ENCODE peak calls at places on chromosomes 2 and 18, in five cellular contexts. Q is astrocyte, E is AG04450, S is endothelial cell of umbilical vein, G is colonic mucosa. D is an unnamed sample.

GRCh38 chr2:120769076-120769786 is 33.6 kb downstream of the GLI2 start:
- DNase-seq in G (no peak), S (no peak), E (no peak), Q (no peak), D (no peak)

GRCh38 chr2:71700880-71701397 is 247.6 kb downstream of the DYSF start:
- DNase-seq in S (no peak), G (no peak), Q (peak; percentile 28), E (no peak), D (no peak)

GRCh38 chr2:221771297-221771696 is 199.2 kb upstream of the EPHA4 start:
- DNase-seq in G (no peak), S (no peak), E (no peak), Q (no peak), D (no peak)

GRCh38 chr2:222941510-222942032 is 80.7 kb downstream of the ACSL3 start:
- DNase-seq in Q (peak; percentile 39), S (no peak), G (no peak), E (no peak), D (no peak)

GRCh38 chr18:10797882-10798281 is 272.1 kb downstream of the NAPG start:
- DNase-seq in G (no peak), S (no peak), Q (no peak), E (no peak), D (no peak)

GRCh38 chr18:2969695-2970094 is 43.2 kb downstream of the LPIN2 start:
- DNase-seq in E (no peak), G (no peak), Q (no peak), S (no peak), D (no peak)

GRCh38 chr2:104654813-104655212 is 199.1 kb upstream of the POU3F3 start:
- DNase-seq in G (no peak), E (no peak), Q (no peak), S (no peak), D (no peak)

GRCh38 chr18:79531386-79531785 is 135.7 kb downstream of the NFATC1 start:
- DNase-seq in S (no peak), G (no peak), Q (no peak), E (no peak), D (no peak)

GRCh38 chr2:217054791-217055190 is 194.9 kb upstream of the TNP1 start:
- DNase-seq in Q (peak; percentile 49), G (no peak), S (peak; percentile 63), E (no peak), D (no peak)

GRCh38 chr2:1727101-1727771 is 17.1 kb downstream of the PXDN start:
- DNase-seq in G (peak; percentile 17), S (no peak), Q (no peak), E (no peak), D (no peak)

GRCh38 chr18:49609416-49610284 is 47.8 kb downstream of the LIPG start:
- DNase-seq in G (peak; percentile 4), S (no peak), Q (peak; percentile 68), E (no peak), D (no peak)

GRCh38 chr18:68509902-68510301 is 205.0 kb downstream of the TMX3 start:
- DNase-seq in Q (no peak), G (no peak), S (no peak), E (no peak), D (no peak)

GRCh38 chr2:141271346-141271745 is 859.5 kb downstream of the LRP1B start:
- DNase-seq in Q (no peak), G (no peak), E (no peak), S (no peak), D (no peak)

GRCh38 chr2:23843051-23843976 is 83.6 kb downstream of the ATAD2B start:
- DNase-seq in Q (peak; percentile 79), S (no peak), G (peak; percentile 44), E (no peak), D (peak; percentile 70)

GRCh38 chr2:120398961-120399888 is 53.3 kb downstream of the INHBB start:
- DNase-seq in G (no peak), E (no peak), Q (no peak), S (no peak), D (peak; percentile 29)

GRCh38 chr18:57915241-57915640 is 112.1 kb upstream of the ATP8B1 start:
- DNase-seq in S (no peak), E (peak; percentile 75), Q (peak; percentile 22), G (no peak), D (no peak)

GRCh38 chr2:39642054-39642742 is 23.5 kb upstream of the TMEM178A start:
- DNase-seq in G (no peak), Q (peak; percentile 93), S (peak; percentile 61), E (peak; percentile 57), D (peak; percentile 37)

GRCh38 chr2:33064349-33064801 is 117.6 kb downstream of the LTBP1 start:
- DNase-seq in E (no peak), G (no peak), S (peak; percentile 84), Q (peak; percentile 37), D (no peak)

GRCh38 chr2:98743835-98744234 is 12.9 kb upstream of the MGAT4A start:
- DNase-seq in E (no peak), S (peak; percentile 18), Q (no peak), G (peak; percentile 59), D (no peak)

GRCh38 chr2:84449711-84450110 is 9.4 kb downstream of the SUCLG1 start:
- DNase-seq in S (no peak), Q (no peak), E (no peak), G (no peak), D (no peak)

GRCh38 chr18:9925369-9925768 is 11.6 kb downstream of the VAPA start:
- DNase-seq in S (peak; percentile 59), G (no peak), Q (peak; percentile 55), E (no peak), D (no peak)

GRCh38 chr2:70851704-70852103 is 16.1 kb upstream of the CD207 start:
- DNase-seq in G (no peak), E (no peak), Q (no peak), S (no peak), D (no peak)

GRCh38 chr2:11305958-11306357 is 38.5 kb downstream of the ROCK2 start:
- DNase-seq in E (peak; percentile 54), G (no peak), S (no peak), Q (peak; percentile 90), D (no peak)

GRCh38 chr18:76667603-76668002 is 154.8 kb upstream of the ZNF236 start:
- DNase-seq in S (no peak), G (no peak), Q (no peak), E (no peak), D (no peak)

GRCh38 chr2:127142663-127143630 is 36.0 kb upstream of the BIN1 start:
- DNase-seq in G (no peak), S (no peak), E (no peak), Q (no peak), D (no peak)

GRCh38 chr18:23225518-23225917 is 90.2 kb downstream of the CABLES1 start:
- DNase-seq in E (peak; percentile 97), Q (peak; percentile 98), S (peak; percentile 75), G (no peak), D (peak; percentile 25)

GRCh38 chr18:74013955-74014354 is 133.7 kb downstream of the FBXO15 start:
- DNase-seq in Q (peak; percentile 87), G (no peak), S (no peak), E (peak; percentile 18), D (no peak)

GRCh38 chr2:27264253-27264752 is 1.5 kb upstream of the SLC30A3 start:
- DNase-seq in Q (no peak), S (peak; percentile 30), G (no peak), E (no peak), D (no peak)

GRCh38 chr2:230412846-230413245 is 3.2 kb upstream of the SP100 start:
- DNase-seq in G (peak; percentile 22), Q (no peak), S (no peak), E (no peak), D (no peak)

GRCh38 chr2:176134978-176135575 is 5.6 kb downstream of the HOXD8 start:
- DNase-seq in E (no peak), G (no peak), S (peak; percentile 68), Q (no peak), D (no peak)

GRCh38 chr2:109516445-109517117 is 97.2 kb downstream of the SEPTIN10 start:
- DNase-seq in Q (no peak), E (no peak), G (peak; percentile 70), S (peak; percentile 60), D (no peak)

GRCh38 chr2:88066543-88066942 is 1.1 kb upstream of the SMYD1 start:
- DNase-seq in E (no peak), S (no peak), Q (no peak), G (no peak), D (no peak)

GRCh38 chr2:88067189-88067588 is 436 bp upstream of the SMYD1 start:
- DNase-seq in Q (no peak), S (no peak), E (no peak), G (no peak), D (no peak)

GRCh38 chr2:88069117-88069516 is 1.5 kb downstream of the SMYD1 start:
- DNase-seq in Q (no peak), S (no peak), E (no peak), G (no peak), D (no peak)

GRCh38 chr2:88067598-88067997 is at the start of gene SMYD1:
- DNase-seq in E (no peak), S (no peak), G (no peak), Q (no peak), D (no peak)

DNA sequence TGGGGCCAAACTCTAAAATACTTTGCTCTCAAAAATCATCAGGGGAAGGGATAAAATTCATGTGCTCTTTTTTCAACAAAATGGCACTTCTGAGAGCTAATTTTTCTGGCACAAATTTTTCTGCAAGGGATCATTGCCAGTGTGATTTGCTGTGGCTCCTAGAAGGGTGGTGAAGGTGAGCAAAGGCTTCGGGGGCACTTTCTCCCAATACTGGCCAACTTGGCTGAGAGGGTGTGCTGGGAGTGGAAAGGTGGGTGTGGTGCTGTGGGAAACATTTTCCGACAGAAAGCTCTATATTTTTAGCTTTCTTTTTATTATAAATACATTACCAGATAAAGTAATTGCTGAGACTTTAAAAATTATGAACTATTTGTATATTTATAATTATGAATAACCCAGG is 419 bp downstream of the SMYD1 start:
- DNase-seq in G (no peak), S (no peak), Q (no peak), E (no peak), D (no peak)
- H3K4me3 ChIP-seq in G (no peak overlapping the region), S (no peak overlapping the region), Q (no peak overlapping the region), E (no peak overlapping the region), D (no peak overlapping the region)

DNA sequence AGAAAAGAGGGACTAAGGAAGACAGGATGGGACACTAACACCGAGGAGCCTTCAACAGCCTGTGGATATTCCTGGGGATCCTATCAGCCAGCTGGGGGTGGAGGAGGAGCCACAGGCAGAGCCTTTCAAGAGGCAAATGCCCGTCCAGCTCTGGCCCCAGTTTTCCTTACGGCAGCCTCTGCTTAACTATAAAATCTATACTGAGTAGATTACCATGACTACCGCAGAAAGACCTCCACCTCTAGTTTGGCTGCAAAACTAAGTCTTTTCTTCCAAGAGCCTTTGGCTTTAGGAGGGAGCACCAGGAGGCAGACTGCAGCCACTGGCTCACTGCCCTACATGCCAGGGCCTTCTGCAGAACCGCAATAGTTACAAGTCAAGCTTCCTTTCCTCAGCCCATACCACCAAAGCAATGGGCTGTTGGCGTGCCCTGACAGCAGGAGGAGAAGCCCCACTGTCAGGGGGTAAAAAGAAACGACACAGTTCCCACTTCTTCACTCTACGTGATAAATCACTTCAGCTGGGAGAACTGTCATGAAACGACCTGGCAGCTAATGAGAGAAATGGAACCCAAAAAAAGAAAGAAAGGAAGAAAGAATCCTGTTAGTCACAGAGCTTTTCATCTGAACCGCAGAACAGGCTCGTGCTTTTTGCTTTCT is 25.1 kb upstream of the CREB1 start:
- DNase-seq in S (no peak), G (no peak), Q (peak; percentile 96), E (no peak), D (no peak)
- TF ChIP-seq CTCF in S (no peak), G (no peak), Q (no peak), E (no peak), D (peak; percentile 3)

GRCh38 chr2:69163109-69163508 is 150.1 kb downstream of the ANTXR1 start:
- DNase-seq in Q (peak; percentile 97), E (peak; percentile 47), G (no peak), S (peak; percentile 68), D (peak; percentile 48)
- H3K4me3 ChIP-seq in Q (no peak overlapping the region), E (no peak overlapping the region), G (no peak overlapping the region), S (no peak overlapping the region), D (no peak overlapping the region)

GRCh38 chr2:113233593-113234550 is 44.8 kb downstream of the PAX8 start:
- DNase-seq in S (no peak), Q (no peak), E (no peak), G (no peak), D (no peak)
- TF ChIP-seq CTCF in S (no peak), Q (no peak), E (peak; percentile 22), G (no peak), D (peak; percentile 22)